ENCODE peak calls at places on chromosomes 12 and 14, in four cellular contexts. O, R, Y and H are unnamed samples. For H3K4me1, the result is how much of the 10 kb centered on the place peaks cover.

GRCh38 chr12:13080276-13080675 is 23.2 kb downstream of the GSG1 start:
- DNase-seq in O (no peak), Y (no peak), R (no peak), H (no peak)

GRCh38 chr12:15834575-15834974 is 45.4 kb upstream of the EPS8 start:
- DNase-seq in R (no peak), Y (no peak), O (no peak), H (no peak)

GRCh38 chr12:109951136-109951535 is 45.0 kb downstream of the GIT2 start:
- DNase-seq in Y (no peak), O (peak), R (no peak), H (no peak)

GRCh38 chr12:9363145-9363544 is 154.9 kb upstream of the PZP start:
- DNase-seq in R (no peak), Y (no peak), O (no peak), H (no peak)

GRCh38 chr12:16526693-16527092 is 79.3 kb downstream of the LMO3 start:
- DNase-seq in Y (no peak), O (peak), R (no peak), H (no peak)

GRCh38 chr14:89481167-89481566 is 64.1 kb upstream of the FOXN3 start:
- DNase-seq in R (no peak), O (no peak), Y (no peak), H (peak)

GRCh38 chr12:54394281-54394719 is 9.8 kb upstream of the ZNF385A start:
- DNase-seq in Y (peak), O (no peak), R (no peak), H (no peak)

GRCh38 chr14:84112589-84112988 is 1417.4 kb upstream of the FLRT2 start:
- DNase-seq in O (no peak), Y (no peak), R (no peak), H (no peak)

GRCh38 chr14:64707661-64708060 is 3.4 kb downstream of the PLEKHG3 start:
- DNase-seq in Y (no peak), R (no peak), O (no peak), H (peak)

GRCh38 chr14:93104961-93105360 is 10.8 kb downstream of the ITPK1 start:
- DNase-seq in Y (no peak), O (no peak), R (no peak), H (no peak)

DNA sequence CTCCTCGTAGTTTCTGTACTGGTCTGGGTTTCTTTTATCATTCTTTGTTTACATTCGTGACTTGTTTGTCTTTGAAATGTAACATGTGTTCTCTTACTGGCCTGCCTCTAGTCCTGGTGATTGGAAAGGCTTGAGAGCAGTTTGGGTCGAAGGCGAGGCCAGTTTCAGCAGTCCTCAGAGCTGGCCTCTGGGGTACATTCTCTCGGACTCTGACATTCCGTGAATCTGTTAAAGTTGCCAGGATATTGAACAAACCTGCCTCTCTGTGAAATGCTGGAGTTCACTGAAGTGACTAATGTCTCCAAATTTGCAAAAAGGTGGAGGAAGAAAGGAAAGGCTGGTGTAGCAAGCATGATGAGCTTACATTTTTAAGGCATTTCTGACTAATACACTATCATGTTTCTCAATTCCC is 1.5 kb downstream of the PLEKHA5 start:
- DNase-seq in R (no peak), O (peak), Y (no peak), H (no peak)
- H3K4me1 ChIP-seq in R (under half), O (under half), Y (under half), H (under half)

DNA sequence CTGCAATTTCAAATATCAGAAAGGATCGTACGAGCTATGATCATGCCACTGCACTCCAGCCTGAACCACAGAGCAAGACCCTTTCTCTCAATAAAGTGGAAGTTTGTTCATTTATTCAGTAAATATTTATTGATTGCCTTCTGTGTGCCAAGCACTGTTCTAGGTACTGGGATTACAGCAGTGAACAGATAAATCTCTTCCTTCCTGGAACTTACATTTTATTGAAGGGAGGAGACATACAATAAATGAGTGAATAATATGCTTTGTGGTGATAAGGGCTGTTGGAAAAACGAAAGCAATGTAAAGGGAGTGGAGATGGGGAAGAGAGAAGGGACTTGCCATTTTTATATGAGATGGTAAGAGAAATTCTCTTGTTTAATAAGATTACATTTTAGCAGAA is 1.6 kb downstream of the GSKIP start:
- DNase-seq in O (no peak), Y (no peak), R (no peak), H (no peak)
- H3K4me3 ChIP-seq in O (no peak), Y (peak), R (no peak), H (no peak)

GRCh38 chr14:78172428-78172827 is 2.3 kb downstream of the NRXN3 start:
- DNase-seq in O (no peak), Y (no peak), R (no peak), H (no peak)
- H3K27ac ChIP-seq in O (no peak), Y (no peak), R (no peak), H (no peak)

GRCh38 chr12:49705479-49706267 is 1.5 kb downstream of the FMNL3 start:
- DNase-seq in Y (peak), O (peak), R (peak), H (peak)

GRCh38 chr12:49706351-49707126 is 666 bp downstream of the FMNL3 start:
- DNase-seq in Y (peak), R (peak), O (peak), H (peak)

GRCh38 chr12:49702009-49702408 is 5.2 kb downstream of the FMNL3 start:
- DNase-seq in O (no peak), Y (peak), R (no peak), H (no peak)

GRCh38 chr12:49702676-49703228 is 4.5 kb downstream of the FMNL3 start:
- DNase-seq in O (no peak), R (no peak), Y (no peak), H (no peak)

GRCh38 chr12:49703647-49704137 is 3.5 kb downstream of the FMNL3 start:
- DNase-seq in O (no peak), R (no peak), Y (peak), H (no peak)
- H3K4me1 ChIP-seq in O (half or more), R (under half), Y (half or more), H (under half)

GRCh38 chr12:49088190-49088931 is 6.2 kb downstream of the DHH start:
- DNase-seq in R (peak), O (peak), Y (peak), H (peak)
- H3K4me3 ChIP-seq in R (no peak), O (no peak), Y (peak), H (no peak)

DNA sequence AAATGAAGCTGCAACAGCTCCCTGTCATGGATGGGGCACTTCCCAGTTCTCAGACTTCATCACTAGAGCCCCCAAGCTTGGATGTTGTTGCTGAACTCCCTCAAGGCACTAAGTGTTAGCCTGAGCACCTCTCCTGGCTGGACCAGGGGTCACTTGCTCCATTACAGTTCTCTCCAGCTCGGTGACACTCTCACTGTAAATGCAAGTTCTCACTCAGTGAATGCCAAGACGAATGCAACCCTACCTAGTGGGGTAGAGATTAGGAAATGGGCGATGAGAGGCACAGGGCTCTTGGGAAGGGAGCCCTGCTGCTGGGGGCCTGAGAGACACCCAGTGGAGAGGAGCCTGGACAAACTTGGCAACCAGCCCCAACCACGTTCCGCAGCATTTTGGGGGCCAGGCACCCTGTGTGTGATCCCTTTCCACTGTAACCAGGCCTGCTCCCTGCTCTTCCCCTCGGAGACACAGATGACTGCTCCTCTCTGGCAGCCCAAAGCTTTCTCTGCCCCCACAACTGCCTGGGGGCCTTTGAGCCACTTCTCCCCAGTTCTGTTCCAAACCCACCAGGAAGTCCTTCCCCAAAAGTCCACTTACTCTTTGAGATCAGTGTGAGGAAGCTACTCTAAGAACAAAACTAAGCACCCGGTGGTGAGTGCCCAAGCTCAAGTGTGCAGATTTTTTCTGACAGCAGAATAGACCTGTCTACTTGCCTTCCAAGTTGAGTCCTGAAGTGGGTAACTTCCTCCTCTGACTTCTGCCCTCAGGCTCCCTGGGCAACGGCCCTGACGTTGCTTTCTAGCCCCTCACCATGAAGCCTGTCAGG is 8.0 kb upstream of the SELPLG start:
- DNase-seq in O (no peak), Y (peak), R (no peak), H (no peak)
- H3K27ac ChIP-seq in O (peak), Y (peak), R (peak), H (no peak)

GRCh38 chr14:68469208-68469713 is 323.6 kb downstream of the ZFP36L1 start:
- DNase-seq in Y (no peak), O (no peak), R (no peak), H (no peak)

GRCh38 chr14:68470361-68470760 is 322.5 kb downstream of the ZFP36L1 start:
- DNase-seq in R (no peak), Y (no peak), O (no peak), H (no peak)

GRCh38 chr14:68466491-68466977 is 326.3 kb downstream of the ZFP36L1 start:
- DNase-seq in R (no peak), Y (no peak), O (no peak), H (peak)

GRCh38 chr14:68467425-68467824 is 325.4 kb downstream of the ZFP36L1 start:
- DNase-seq in R (no peak), O (no peak), Y (no peak), H (no peak)

DNA sequence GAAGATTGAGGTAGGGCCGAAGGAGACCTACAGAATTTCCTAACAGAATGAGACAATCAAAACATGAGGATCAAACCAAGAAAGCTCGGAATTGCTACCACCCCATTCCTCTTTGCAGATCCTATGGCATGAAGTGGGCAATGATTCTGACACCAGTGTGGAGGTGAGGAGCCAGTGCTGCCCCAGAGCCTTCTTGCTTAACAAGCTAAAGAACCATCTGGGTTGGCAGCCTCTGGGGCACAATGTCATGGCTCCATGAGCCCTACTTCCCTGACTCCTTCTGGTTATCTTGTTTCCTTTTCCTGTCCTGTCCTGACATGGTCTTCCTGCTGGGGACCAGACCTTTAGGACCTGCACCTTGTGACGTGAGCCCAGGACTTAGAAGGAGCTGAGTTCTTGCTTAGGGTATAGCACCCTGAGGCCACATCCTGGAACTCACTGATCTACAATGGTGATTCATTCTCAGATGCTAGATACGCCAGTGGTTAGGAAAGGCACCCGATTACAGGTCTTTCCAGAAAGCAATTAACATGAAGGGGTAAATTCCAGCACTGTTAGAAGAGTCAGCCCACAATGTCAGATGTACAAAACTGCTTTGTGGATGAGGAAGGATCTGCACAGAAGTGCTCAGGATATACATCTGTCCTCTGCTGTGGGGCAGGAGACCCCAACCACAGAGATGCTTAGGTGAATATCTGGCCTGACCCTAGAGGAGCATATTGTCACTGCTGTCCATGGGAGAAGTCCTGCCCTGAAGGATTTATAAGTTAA is 324.2 kb downstream of the ZFP36L1 start:
- DNase-seq in Y (no peak), R (no peak), O (no peak), H (no peak)
- H3K4me1 ChIP-seq in Y (under half), R (under half), O (under half), H (under half)

GRCh38 chr14:94388027-94388895 is at the start of gene SERPINA1:
- DNase-seq in O (peak), Y (no peak), R (no peak), H (no peak)
- H3K4me3 ChIP-seq in O (no peak), Y (no peak), R (no peak), H (no peak)

GRCh38 chr12:57101892-57102695 is 9.1 kb downstream of the STAT6 start:
- DNase-seq in O (no peak), Y (no peak), R (no peak), H (peak)

GRCh38 chr12:57096748-57097553 is 8.0 kb downstream of the NAB2 start:
- DNase-seq in Y (no peak), R (no peak), O (peak), H (peak)

GRCh38 chr12:57097554-57097835 is 8.6 kb downstream of the NAB2 start:
- DNase-seq in R (no peak), Y (no peak), O (peak), H (no peak)

GRCh38 chr12:57099766-57100165 is 10.9 kb downstream of the NAB2 start:
- DNase-seq in R (no peak), O (no peak), Y (no peak), H (peak)

DNA sequence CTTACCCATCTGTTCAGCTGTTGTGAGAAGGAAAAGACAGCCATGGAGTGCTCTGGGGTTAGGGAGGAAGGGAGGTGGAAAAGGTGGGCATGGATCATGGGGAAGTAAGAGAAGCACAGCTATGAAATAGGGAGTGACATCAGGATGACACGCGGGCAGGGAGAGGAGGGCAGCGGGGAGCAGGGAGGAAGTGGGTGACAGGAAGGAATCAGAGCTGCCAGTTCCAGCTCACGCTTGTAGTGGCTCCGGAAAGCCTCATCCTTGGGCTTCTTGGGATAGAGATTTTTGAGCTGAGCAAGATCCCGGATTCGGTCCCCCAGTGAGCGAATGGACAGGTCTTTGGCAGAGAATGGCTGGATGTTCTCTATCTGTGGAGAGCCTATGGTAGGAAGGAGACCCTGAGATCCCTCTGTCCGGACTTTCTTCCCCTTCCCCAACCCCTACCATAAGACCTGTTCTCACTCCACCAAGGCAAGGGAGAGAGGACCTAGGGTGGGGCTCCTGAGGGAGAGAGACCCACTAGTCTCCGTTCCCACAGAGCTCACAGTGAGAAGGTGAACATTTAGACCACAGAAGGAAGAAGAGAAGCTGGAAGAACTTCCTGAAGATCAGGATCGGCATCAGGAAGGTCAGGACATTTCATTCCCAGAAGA is 10.3 kb downstream of the NAB2 start:
- DNase-seq in R (no peak), O (peak), Y (no peak), H (no peak)
- H3K27ac ChIP-seq in R (no peak), O (peak), Y (no peak), H (no peak)

GRCh38 chr12:94988471-94988870 is 15.0 kb downstream of the NDUFA12 start:
- DNase-seq in Y (peak), R (no peak), O (no peak), H (no peak)
- H3K4me1 ChIP-seq in Y (under half), R (under half), O (under half), H (under half)